ENCODE peak calls at places on chromosomes 3 and 15, in eight cellular contexts. B is DND-41, F is AG10803, A is AG09309, C is fibroblast of mammary gland, G is IMR-90, E is GM06990, S is Caco-2. D is an unnamed sample.

GRCh38 chr15:31393441-31394091 is 66.9 kb downstream of the KLF13 start:
- DNase-seq in B (peak), F (no peak), A (no peak), C (no peak), G (no peak), E (no peak), S (no peak), D (no peak)

GRCh38 chr3:50671331-50671730 is 3.4 kb upstream of the DOCK3 start:
- DNase-seq in B (no peak), F (peak), A (peak), C (peak), G (peak), E (no peak), S (no peak), D (peak)

GRCh38 chr3:35602395-35602936 is 36.9 kb upstream of the ARPP21 start:
- DNase-seq in B (no peak), F (no peak), A (no peak), C (no peak), G (no peak), E (no peak), S (no peak), D (no peak)

GRCh38 chr15:55588070-55588817 is at the start of gene PYGO1:
- DNase-seq in B (peak), F (peak), A (no peak), C (peak), G (peak), E (peak), S (peak), D (no peak)

GRCh38 chr15:64847876-64848716 is 6.4 kb downstream of the PLEKHO2 start:
- DNase-seq in B (no peak), F (no peak), A (no peak), C (no peak), G (peak), E (no peak), S (no peak), D (no peak)

GRCh38 chr15:58139631-58140522 is 1.7 kb downstream of the AQP9 start:
- DNase-seq in B (no peak), F (peak), A (peak), C (peak), G (no peak), E (no peak), S (no peak), D (no peak)

GRCh38 chr3:184748219-184749135 is 36.6 kb upstream of the MAGEF1 start:
- DNase-seq in B (no peak), F (no peak), A (no peak), C (peak), G (peak), E (peak), S (peak), D (no peak)

GRCh38 chr3:132432639-132433038 is 15.3 kb downstream of the DNAJC13 start:
- DNase-seq in B (no peak), F (peak), A (peak), C (peak), G (peak), E (no peak), S (no peak), D (peak)

GRCh38 chr3:23256741-23257435 is 53.8 kb downstream of the UBE2E2 start:
- DNase-seq in B (no peak), F (no peak), A (no peak), C (no peak), G (no peak), E (no peak), S (no peak), D (no peak)

GRCh38 chr3:80445053-80445452 is 677.3 kb upstream of the ROBO1 start:
- DNase-seq in B (no peak), F (no peak), A (no peak), C (no peak), G (no peak), E (no peak), S (no peak), D (no peak)

GRCh38 chr15:33581032-33581431 is 270.3 kb downstream of the RYR3 start:
- DNase-seq in B (no peak), F (peak), A (no peak), C (peak), G (peak), E (no peak), S (no peak), D (peak)

GRCh38 chr3:171685116-171685895 is 125.0 kb downstream of the PLD1 start:
- DNase-seq in B (no peak), F (no peak), A (no peak), C (peak), G (peak), E (no peak), S (no peak), D (peak)

GRCh38 chr15:82689147-82689546 is 20.5 kb downstream of the AP3B2 start:
- DNase-seq in B (no peak), F (no peak), A (no peak), C (no peak), G (no peak), E (no peak), S (no peak), D (no peak)

GRCh38 chr3:194773216-194773615 is 87.5 kb downstream of the FAM43A start:
- DNase-seq in B (no peak), F (peak), A (no peak), C (peak), G (no peak), E (no peak), S (no peak), D (no peak)

GRCh38 chr15:59491062-59491461 is 53.1 kb downstream of the FAM81A start:
- DNase-seq in B (no peak), F (no peak), A (no peak), C (no peak), G (no peak), E (no peak), S (no peak), D (no peak)

GRCh38 chr3:9168230-9168629 is 81.2 kb downstream of the SRGAP3 start:
- DNase-seq in B (no peak), F (no peak), A (no peak), C (no peak), G (no peak), E (peak), S (no peak), D (no peak)

GRCh38 chr3:166637984-166638530 is 742.0 kb downstream of the ZBBX start:
- DNase-seq in B (no peak), F (no peak), A (no peak), C (no peak), G (no peak), E (no peak), S (no peak), D (no peak)

GRCh38 chr3:193977622-193978021 is 158.3 kb upstream of the HES1 start:
- DNase-seq in B (no peak), F (no peak), A (no peak), C (no peak), G (no peak), E (no peak), S (no peak), D (no peak)

GRCh38 chr15:43911235-43911661 is 84.4 kb downstream of the WDR76 start:
- DNase-seq in B (no peak), F (peak), A (peak), C (peak), G (peak), E (no peak), S (no peak), D (no peak)

GRCh38 chr15:28131946-28132345 is 32.8 kb upstream of the OCA2 start:
- DNase-seq in B (no peak), F (no peak), A (no peak), C (no peak), G (no peak), E (no peak), S (no peak), D (no peak)

GRCh38 chr15:96564546-96564945 is 234.0 kb downstream of the NR2F2 start:
- DNase-seq in B (no peak), F (no peak), A (no peak), C (peak), G (no peak), E (no peak), S (no peak), D (no peak)

GRCh38 chr3:35393916-35394315 is 245.4 kb upstream of the ARPP21 start:
- DNase-seq in B (peak), F (no peak), A (no peak), C (no peak), G (no peak), E (no peak), S (no peak), D (peak)

GRCh38 chr3:173750095-173750494 is 352.6 kb downstream of the NLGN1 start:
- DNase-seq in B (no peak), F (peak), A (peak), C (peak), G (peak), E (no peak), S (no peak), D (no peak)

GRCh38 chr3:188900421-188900941 is 271.3 kb upstream of the TPRG1 start:
- DNase-seq in B (no peak), F (peak), A (peak), C (peak), G (peak), E (no peak), S (no peak), D (peak)

GRCh38 chr3:2303567-2303966 is 204.9 kb downstream of the CNTN4 start:
- DNase-seq in B (peak), F (no peak), A (no peak), C (no peak), G (no peak), E (no peak), S (peak), D (peak)

GRCh38 chr3:9352917-9353823 is 9.7 kb upstream of the THUMPD3 start:
- DNase-seq in B (peak), F (peak), A (peak), C (peak), G (peak), E (no peak), S (peak), D (peak)

GRCh38 chr15:85044251-85044853 is 62.7 kb downstream of the PDE8A start:
- DNase-seq in B (peak), F (peak), A (peak), C (peak), G (peak), E (no peak), S (peak), D (peak)

GRCh38 chr3:189165092-189165491 is 6.7 kb upstream of the TPRG1 start:
- DNase-seq in B (no peak), F (no peak), A (no peak), C (no peak), G (no peak), E (no peak), S (no peak), D (no peak)

GRCh38 chr3:128632301-128632700 is 18.3 kb downstream of the RPN1 start:
- DNase-seq in B (no peak), F (no peak), A (no peak), C (no peak), G (no peak), E (no peak), S (no peak), D (no peak)

GRCh38 chr15:81400640-81401236 is 26.7 kb upstream of the TMC3 start:
- DNase-seq in B (peak), F (peak), A (peak), C (peak), G (peak), E (no peak), S (peak), D (no peak)

GRCh38 chr3:124246366-124246765 is 254.4 kb upstream of the ROPN1 start:
- DNase-seq in B (no peak), F (no peak), A (no peak), C (no peak), G (peak), E (no peak), S (no peak), D (no peak)

GRCh38 chr15:24696201-24696600 is 20.6 kb downstream of the NPAP1 start:
- DNase-seq in B (no peak), F (no peak), A (no peak), C (no peak), G (no peak), E (no peak), S (no peak), D (no peak)

GRCh38 chr15:28456476-28457395 is 76.0 kb downstream of the GOLGA8G start:
- DNase-seq in B (no peak), F (no peak), A (no peak), C (no peak), G (peak), E (no peak), S (no peak), D (no peak)

GRCh38 chr15:50068016-50068415 is 51.0 kb downstream of the ATP8B4 start:
- DNase-seq in B (no peak), F (no peak), A (no peak), C (no peak), G (no peak), E (no peak), S (no peak), D (no peak)

GRCh38 chr3:159711560-159712333 is 276.9 kb upstream of the IL12A start:
- DNase-seq in B (no peak), F (peak), A (peak), C (peak), G (peak), E (no peak), S (no peak), D (peak)

GRCh38 chr15:74451861-74452835 is 8.8 kb downstream of the UBL7 start:
- DNase-seq in B (no peak), F (no peak), A (no peak), C (peak), G (no peak), E (no peak), S (no peak), D (no peak)

GRCh38 chr3:177598110-177598833 is 401.0 kb upstream of the TBL1XR1 start:
- DNase-seq in B (peak), F (peak), A (no peak), C (no peak), G (no peak), E (no peak), S (no peak), D (no peak)
- TF ChIP-seq CTCF in B (no peak), F (no peak), A (no peak), C (no peak), G (no peak), E (no peak), S (no peak), D (no peak)

GRCh38 chr15:92833493-92834271 is 66.4 kb upstream of the CHD2 start:
- DNase-seq in B (no peak), F (no peak), A (no peak), C (no peak), G (no peak), E (no peak), S (no peak), D (no peak)
- H3K4me3 ChIP-seq in B (no peak), F (no peak), A (no peak), C (no peak), G (no peak), E (no peak), S (no peak), D (no peak)

GRCh38 chr3:14431928-14432834 is 29.8 kb downstream of the SLC6A6 start:
- DNase-seq in B (peak), F (peak), A (no peak), C (peak), G (peak), E (peak), S (peak), D (peak)

GRCh38 chr3:14429237-14429636 is 26.8 kb downstream of the SLC6A6 start:
- DNase-seq in B (no peak), F (peak), A (no peak), C (no peak), G (peak), E (no peak), S (no peak), D (no peak)

GRCh38 chr3:14431556-14431927 is 29.1 kb downstream of the SLC6A6 start:
- DNase-seq in B (no peak), F (no peak), A (no peak), C (no peak), G (no peak), E (no peak), S (no peak), D (no peak)

GRCh38 chr3:14429689-14430452 is 27.5 kb downstream of the SLC6A6 start:
- DNase-seq in B (no peak), F (no peak), A (no peak), C (no peak), G (no peak), E (no peak), S (no peak), D (no peak)

DNA sequence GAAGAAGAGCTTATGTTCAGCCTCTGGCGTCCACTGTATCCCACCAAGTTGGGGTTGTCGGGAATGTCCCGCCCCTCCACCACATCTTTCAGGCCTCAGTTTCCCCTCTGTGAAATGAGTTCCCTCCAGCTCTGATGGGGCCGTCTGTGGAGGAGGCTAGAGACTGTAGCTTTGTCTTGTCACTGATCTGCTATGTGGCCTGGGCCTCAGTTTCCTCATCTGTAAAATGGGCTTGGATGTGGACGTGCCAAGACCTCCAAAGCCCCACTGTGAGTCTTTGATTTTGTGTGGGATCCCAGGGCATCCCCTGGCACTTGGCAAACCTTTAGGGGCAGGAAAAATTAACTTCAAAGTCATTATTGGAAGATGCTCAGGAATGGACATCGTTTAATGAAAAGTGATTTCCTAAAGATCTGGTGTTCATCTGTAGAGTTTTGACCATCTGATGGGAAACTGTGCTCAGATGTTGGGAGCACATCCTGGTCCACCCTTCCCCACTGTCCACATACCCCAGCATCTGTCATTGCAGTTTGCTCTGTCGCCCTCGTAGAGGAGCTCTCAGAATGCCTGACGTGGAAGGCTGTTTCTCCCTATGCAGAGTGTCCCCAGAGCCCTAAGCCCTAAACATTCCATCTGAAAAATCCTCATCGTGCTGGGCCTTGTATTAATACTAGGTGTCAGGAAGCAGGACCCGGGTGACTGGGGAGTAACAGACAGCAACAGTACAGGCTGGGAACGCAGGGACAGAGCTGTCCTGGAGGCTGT is 28.5 kb downstream of the SLC6A6 start:
- DNase-seq in B (no peak), F (no peak), A (no peak), C (no peak), G (no peak), E (no peak), S (no peak), D (no peak)
- TF ChIP-seq CTCF in B (no peak), F (no peak), A (no peak), C (no peak), G (no peak), E (no peak), S (no peak), D (no peak)

DNA sequence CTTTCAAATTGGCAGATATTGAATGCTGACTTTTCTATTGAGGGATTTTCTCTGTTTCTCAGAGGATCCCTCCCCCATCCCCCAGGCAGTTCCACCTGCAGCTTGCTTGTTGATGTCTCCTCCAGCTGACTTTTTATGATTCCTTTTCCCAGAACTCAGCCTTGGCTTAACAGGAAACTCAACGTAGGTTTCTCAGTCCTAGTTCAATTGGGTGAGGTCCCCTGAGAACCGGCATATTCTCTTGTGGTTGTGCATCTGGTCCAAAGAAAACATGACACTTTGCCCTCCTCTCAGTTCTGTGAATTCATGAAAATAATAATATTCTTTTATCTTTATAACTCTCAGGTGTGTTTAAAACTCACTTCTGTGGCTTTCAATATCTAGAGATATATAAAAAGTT is 1222.1 kb downstream of the OTOL1 start:
- DNase-seq in B (peak), F (no peak), A (no peak), C (peak), G (no peak), E (no peak), S (no peak), D (no peak)
- H3K4me3 ChIP-seq in B (no peak), F (no peak), A (no peak), C (no peak), G (no peak), E (no peak), S (no peak), D (no peak)

GRCh38 chr3:126846316-126846715 is 136.6 kb upstream of the PLXNA1 start:
- DNase-seq in B (no peak), F (peak), A (peak), C (peak), G (peak), E (no peak), S (no peak), D (no peak)
- TF ChIP-seq CTCF in B (no peak), F (no peak), A (no peak), C (no peak), G (no peak), E (no peak), S (no peak), D (no peak)